ENCODE peak calls at places on chromosomes 3 and 15, in four cellular contexts. P is SK-N-SH, B is GM23338, Z is WERI-Rb-1. A is an unnamed sample. For H3K27me3, the result is how much of the 10 kb centered on the place peaks cover.

GRCh38 chr15:26115229-26115943 is 252.3 kb upstream of the ATP10A start:
- DNase-seq in P (no peak), B (no peak), Z (no peak), A (peak)

GRCh38 chr15:69999392-70000085 is 98.2 kb downstream of the TLE3 start:
- DNase-seq in P (no peak), B (no peak), Z (peak), A (no peak)

GRCh38 chr3:28859897-28860296 is 421.0 kb upstream of the RBMS3 start:
- DNase-seq in P (no peak), B (no peak), Z (no peak), A (no peak)

GRCh38 chr15:84761534-84762190 is 13.3 kb downstream of the ZNF592 start:
- DNase-seq in P (peak), B (no peak), Z (peak), A (no peak)

GRCh38 chr3:158488670-158489069 is 82.3 kb upstream of the MLF1 start:
- DNase-seq in P (peak), B (no peak), Z (no peak), A (no peak)

GRCh38 chr3:5188419-5189405 is 1.2 kb downstream of the EDEM1 start:
- DNase-seq in P (peak), B (peak), Z (no peak), A (peak)

GRCh38 chr3:171585029-171585428 is 124.8 kb upstream of the TNIK start:
- DNase-seq in P (no peak), B (no peak), Z (no peak), A (no peak)

GRCh38 chr3:195109098-195109657 is 161.8 kb downstream of the XXYLT1 start:
- DNase-seq in P (no peak), B (no peak), Z (no peak), A (no peak)

GRCh38 chr3:147497301-147497700 is 88.1 kb downstream of the ZIC1 start:
- DNase-seq in P (no peak), B (no peak), Z (no peak), A (no peak)

GRCh38 chr15:73240864-73241499 is 127.8 kb downstream of the HCN4 start:
- DNase-seq in P (peak), B (peak), Z (peak), A (peak)

GRCh38 chr15:92290359-92290992 is 103.2 kb upstream of the ST8SIA2 start:
- DNase-seq in P (no peak), B (no peak), Z (no peak), A (no peak)

GRCh38 chr3:50671331-50671730 is 3.4 kb upstream of the DOCK3 start:
- DNase-seq in P (no peak), B (no peak), Z (no peak), A (no peak)

GRCh38 chr3:53324011-53324544 is 23.3 kb downstream of the DCP1A start:
- DNase-seq in P (peak), B (no peak), Z (no peak), A (no peak)

GRCh38 chr3:66413151-66413751 is 87.6 kb downstream of the LRIG1 start:
- DNase-seq in P (no peak), B (no peak), Z (no peak), A (no peak)

GRCh38 chr15:101128191-101128590 is 123.7 kb downstream of the CHSY1 start:
- DNase-seq in P (no peak), B (peak), Z (no peak), A (no peak)

GRCh38 chr3:117763561-117763960 is 1054.0 kb downstream of the TUSC7 start:
- DNase-seq in P (no peak), B (no peak), Z (no peak), A (no peak)

GRCh38 chr3:24120434-24120833 is 175.3 kb downstream of the NR1D2 start:
- DNase-seq in P (no peak), B (no peak), Z (no peak), A (no peak)

GRCh38 chr3:176953106-176954080 is 243.9 kb downstream of the TBL1XR1 start:
- DNase-seq in P (no peak), B (no peak), Z (peak), A (no peak)

GRCh38 chr15:68192804-68193521 is 12.2 kb downstream of the CALML4 start:
- DNase-seq in P (no peak), B (no peak), Z (no peak), A (no peak)

GRCh38 chr3:157231071-157231470 is 71.1 kb upstream of the CCNL1 start:
- DNase-seq in P (no peak), B (no peak), Z (no peak), A (no peak)

GRCh38 chr15:73232771-73233170 is 136.0 kb downstream of the HCN4 start:
- DNase-seq in P (no peak), B (no peak), Z (no peak), A (no peak)

GRCh38 chr3:68919000-68919399 is 13.3 kb downstream of the TAFA4 start:
- DNase-seq in P (no peak), B (peak), Z (no peak), A (peak)

GRCh38 chr3:80770106-80771079 is 991.1 kb downstream of the GBE1 start:
- DNase-seq in P (no peak), B (peak), Z (no peak), A (no peak)

GRCh38 chr3:106006571-106006970 is 137.8 kb upstream of the CBLB start:
- DNase-seq in P (no peak), B (no peak), Z (no peak), A (no peak)

GRCh38 chr15:45129651-45130129 is at the start of the genes DUOX1 and DUOXA1:
- DNase-seq in P (no peak), B (peak), Z (no peak), A (peak)

GRCh38 chr3:11350374-11350773 is 78.2 kb downstream of the ATG7 start:
- DNase-seq in P (no peak), B (no peak), Z (no peak), A (no peak)

GRCh38 chr15:95431518-95431917 is 899.0 kb upstream of the NR2F2 start:
- DNase-seq in P (no peak), B (no peak), Z (no peak), A (no peak)

GRCh38 chr3:175338775-175339535 is 479.8 kb downstream of the NAALADL2 start:
- DNase-seq in P (no peak), B (peak), Z (no peak), A (no peak)

GRCh38 chr3:127485396-127486170 is 105.0 kb downstream of the TPRA1 start:
- DNase-seq in P (no peak), B (no peak), Z (no peak), A (no peak)

GRCh38 chr3:126415661-126416591 is 21.2 kb downstream of the CFAP100 start:
- DNase-seq in P (no peak), B (peak), Z (no peak), A (peak)

GRCh38 chr15:67520976-67521769 is at the start of gene C15orf61:
- DNase-seq in P (peak), B (peak), Z (peak), A (peak)

GRCh38 chr15:90816401-90817116 is 51.8 kb upstream of the FURIN start:
- DNase-seq in P (no peak), B (no peak), Z (no peak), A (peak)

GRCh38 chr3:94799420-94800060 is 736.7 kb downstream of the NSUN3 start:
- DNase-seq in P (no peak), B (no peak), Z (no peak), A (no peak)

GRCh38 chr3:34361921-34362320 is 563.5 kb downstream of the PDCD6IP start:
- DNase-seq in P (no peak), B (no peak), Z (no peak), A (no peak)

GRCh38 chr3:45771831-45772230 is 24.5 kb downstream of the SLC6A20 start:
- DNase-seq in P (no peak), B (no peak), Z (no peak), A (no peak)

GRCh38 chr3:45772341-45773035 is 23.8 kb downstream of the SLC6A20 start:
- DNase-seq in P (no peak), B (no peak), Z (no peak), A (no peak)

GRCh38 chr3:45771166-45771775 is 25.1 kb downstream of the SLC6A20 start:
- DNase-seq in P (no peak), B (no peak), Z (no peak), A (no peak)

GRCh38 chr3:45773714-45774449 is 22.5 kb downstream of the SLC6A20 start:
- DNase-seq in P (no peak), B (no peak), Z (no peak), A (no peak)

DNA sequence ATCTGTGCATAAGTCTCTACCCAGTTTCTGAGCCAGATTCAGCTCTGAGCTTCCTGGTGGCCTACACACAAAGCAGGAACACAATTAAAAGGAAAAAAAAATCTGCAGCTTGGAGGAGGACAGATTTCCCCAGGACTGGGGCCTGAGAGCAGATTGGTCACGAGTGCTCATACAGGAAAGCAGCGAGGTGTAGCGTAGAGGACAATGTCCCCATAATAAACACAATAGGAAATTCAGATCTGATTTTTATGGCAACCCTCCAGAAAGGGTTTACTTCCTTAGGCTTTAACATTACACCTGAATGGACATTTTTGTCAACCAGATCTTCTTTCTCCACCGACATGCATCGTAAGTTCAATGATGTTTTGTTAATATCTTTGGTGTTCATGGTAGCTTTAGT is 23.3 kb downstream of the SLC6A20 start:
- DNase-seq in P (no peak), B (no peak), Z (no peak), A (no peak)
- H3K27me3 ChIP-seq in P (under half), B (under half), Z (under half), A (under half)

GRCh38 chr3:129985113-129985512 is 10.6 kb downstream of the TRH start:
- DNase-seq in P (peak), B (no peak), Z (peak), A (no peak)

GRCh38 chr3:129983561-129983960 is 9.0 kb downstream of the TRH start:
- DNase-seq in P (no peak), B (no peak), Z (no peak), A (no peak)

GRCh38 chr3:129988429-129988828 is 13.9 kb downstream of the TRH start:
- DNase-seq in P (no peak), B (no peak), Z (no peak), A (no peak)

GRCh38 chr3:129979891-129980290 is 5.4 kb downstream of the TRH start:
- DNase-seq in P (no peak), B (no peak), Z (no peak), A (no peak)

DNA sequence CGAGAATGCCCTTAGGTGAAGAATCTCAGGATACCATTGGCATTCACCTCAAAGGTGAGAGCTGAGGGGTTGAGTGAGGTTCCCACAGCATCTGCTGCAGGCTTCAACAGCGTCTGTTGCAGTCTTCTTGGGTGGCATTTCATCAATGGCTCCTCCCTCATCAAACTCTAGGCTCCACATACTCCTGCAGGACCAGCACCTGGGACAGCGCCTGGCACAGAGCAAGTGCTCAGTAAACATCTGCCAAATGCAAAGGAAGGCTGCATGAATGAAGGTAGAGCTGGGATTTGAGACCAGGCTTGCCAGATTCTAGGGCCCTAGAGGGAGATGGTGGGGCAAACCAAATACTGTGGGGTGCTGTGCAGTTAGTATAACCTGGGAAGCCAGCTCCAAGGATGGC is 9.6 kb downstream of the TRH start:
- DNase-seq in P (no peak), B (peak), Z (no peak), A (peak)
- H3K27me3 ChIP-seq in P (under half), B (under half), Z (under half), A (under half)

DNA sequence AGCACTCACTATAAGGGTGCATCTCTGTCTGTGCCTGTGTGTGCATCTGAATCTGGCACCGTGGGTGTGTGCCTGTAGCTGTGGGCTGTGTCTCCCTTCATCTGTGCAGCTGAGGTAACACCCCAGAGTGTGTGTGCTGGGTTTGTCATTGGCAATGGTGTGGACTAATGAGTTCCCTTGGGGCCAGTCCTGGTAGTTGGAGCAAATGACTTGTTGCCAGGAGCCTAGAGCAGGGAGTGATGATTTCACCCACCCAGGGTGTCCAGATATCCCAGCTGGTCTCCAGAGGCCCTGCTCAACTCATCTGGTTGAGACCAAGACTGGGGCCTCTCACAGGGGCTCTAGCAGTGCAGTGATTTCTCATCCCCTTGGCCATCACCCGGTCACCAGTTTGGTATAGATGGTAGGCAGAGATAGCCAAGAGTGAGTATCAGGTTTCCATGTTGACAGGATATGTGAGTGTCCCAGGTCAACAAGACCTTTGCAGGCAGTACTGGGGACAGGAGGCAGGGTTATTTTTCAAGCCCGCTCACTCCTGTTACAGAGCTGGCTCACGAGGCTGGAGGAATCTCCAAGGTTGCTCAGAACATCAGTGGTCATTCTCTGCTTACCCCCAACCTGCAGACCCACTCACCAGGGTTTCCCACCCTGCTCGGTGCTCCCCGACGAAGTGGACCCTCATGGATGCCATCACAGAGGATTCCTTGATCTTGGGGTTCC is 4.1 kb upstream of the HDAC11 start:
- DNase-seq in P (no peak), B (no peak), Z (no peak), A (no peak)
- H3K27me3 ChIP-seq in P (under half), B (under half), Z (under half), A (under half)

GRCh38 chr15:74957301-74958035 is 896 bp upstream of the RPP25 start:
- DNase-seq in P (no peak), B (peak), Z (no peak), A (peak)

GRCh38 chr15:74960286-74960685 is 3.7 kb upstream of the RPP25 start:
- DNase-seq in P (no peak), B (no peak), Z (no peak), A (no peak)

GRCh38 chr15:74959643-74959939 is 3.0 kb upstream of the RPP25 start:
- DNase-seq in P (no peak), B (no peak), Z (no peak), A (no peak)

GRCh38 chr15:74958320-74958907 is 1.8 kb upstream of the RPP25 start:
- DNase-seq in P (peak), B (peak), Z (no peak), A (peak)

GRCh38 chr15:74958908-74959642 is 2.5 kb upstream of the RPP25 start:
- DNase-seq in P (no peak), B (peak), Z (no peak), A (peak)
- H3K27me3 ChIP-seq in P (under half), B (half or more), Z (under half), A (under half)

GRCh38 chr15:59843609-59844008 is 154.5 kb upstream of the BNIP2 start:
- DNase-seq in P (no peak), B (no peak), Z (no peak), A (no peak)
- H3K27me3 ChIP-seq in P (under half), B (under half), Z (under half), A (under half)

DNA sequence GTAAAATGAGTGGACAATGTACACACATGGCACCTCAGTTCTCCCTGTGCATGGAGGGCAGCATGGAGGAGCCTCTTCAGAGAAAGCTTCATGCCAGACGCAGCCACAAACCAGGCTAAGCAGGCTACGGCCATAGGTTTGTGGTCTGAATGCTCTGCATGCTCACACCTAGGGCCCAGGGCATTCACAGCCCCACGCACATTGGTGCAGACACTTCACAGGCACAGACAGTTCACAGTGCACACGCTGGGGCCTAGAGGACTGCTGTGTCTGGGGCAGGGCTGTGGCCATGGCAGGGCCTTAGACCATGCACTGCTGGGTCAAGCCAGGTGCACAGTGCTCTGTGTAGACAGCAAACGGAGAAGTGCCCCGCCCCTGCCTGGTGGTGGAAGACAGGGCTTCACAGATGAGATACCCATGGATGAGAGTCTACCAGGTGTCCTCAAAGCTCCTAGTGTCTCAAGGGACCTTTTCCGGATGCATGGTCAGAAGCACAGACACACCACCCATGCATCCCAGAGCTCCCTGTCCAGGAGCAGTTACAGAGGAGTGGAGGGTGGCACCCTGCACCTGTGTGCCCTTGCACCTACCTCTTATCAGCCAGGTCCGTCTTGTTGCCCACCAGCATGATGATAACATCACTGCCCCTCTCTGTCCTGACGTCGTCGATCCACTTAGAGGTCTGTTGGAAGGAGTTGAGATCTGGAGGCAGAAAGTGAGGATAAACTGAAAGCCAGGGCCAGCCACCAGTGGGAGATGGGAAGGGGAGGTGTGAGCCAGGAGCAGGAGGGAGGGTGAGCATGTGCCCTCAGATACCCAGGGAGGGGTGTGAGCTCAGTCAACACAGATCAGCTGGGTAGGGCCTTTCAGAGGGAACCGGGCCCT is 33.5 kb downstream of the SRPRB start:
- DNase-seq in P (no peak), B (no peak), Z (no peak), A (no peak)
- H3K27me3 ChIP-seq in P (under half), B (under half), Z (under half), A (under half)

GRCh38 chr15:48642795-48643194 is 2.7 kb downstream of the FBN1 start:
- DNase-seq in P (no peak), B (no peak), Z (no peak), A (no peak)
- H3K27me3 ChIP-seq in P (under half), B (half or more), Z (under half), A (under half)

GRCh38 chr15:37109151-37109912 is 9.0 kb upstream of the MEIS2 start:
- DNase-seq in P (no peak), B (peak), Z (peak), A (peak)
- H3K27me3 ChIP-seq in P (under half), B (half or more), Z (under half), A (half or more)

DNA sequence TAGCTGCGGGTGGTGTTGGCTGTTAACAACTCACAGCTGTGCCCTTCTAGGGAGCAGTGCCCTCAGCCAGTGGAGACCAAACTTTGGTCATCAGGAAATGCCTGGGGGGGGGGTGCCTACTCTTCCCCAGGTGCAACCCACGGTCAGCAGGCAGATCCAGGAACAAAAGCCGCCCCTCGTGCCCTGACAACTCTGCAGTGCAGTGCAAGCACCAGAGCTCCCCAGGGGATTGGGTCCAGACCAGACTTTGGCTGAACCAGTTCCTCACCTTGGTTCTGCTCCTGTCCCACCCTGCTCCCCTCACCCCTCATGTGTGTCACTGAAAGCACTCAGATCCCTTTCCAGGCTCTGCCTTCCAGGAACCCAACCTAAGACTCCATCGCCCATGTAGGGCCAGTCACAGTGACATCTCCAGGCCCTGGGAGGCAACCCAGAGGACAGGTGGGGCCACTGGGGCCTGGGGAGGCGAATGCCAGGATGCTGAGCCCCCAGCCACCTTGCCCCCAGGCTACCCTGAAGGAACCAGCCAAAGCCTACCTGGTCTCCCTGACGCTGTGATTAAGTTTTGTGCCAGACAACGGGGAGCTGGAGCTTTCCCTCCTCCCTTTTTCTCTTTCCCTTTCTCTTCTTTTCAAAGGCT is 207.4 kb upstream of the LINGO1 start:
- DNase-seq in P (no peak), B (no peak), Z (no peak), A (no peak)
- H3K27me3 ChIP-seq in P (under half), B (under half), Z (under half), A (under half)